ENCODE peak calls at places on chromosome 5, in four cellular contexts. One of them, this sample, is unnamed.

GRCh38 chr5:10524376-10525123 is 39.3 kb upstream of the ANKRD33B start:
- DNase-seq in EL: peak
- DNase-seq in anterior cingulate cortex: peak
- DNase-seq in NCI-H1694 treated with DMSO at 0.1 percent for 48 hours: no peak
- DNase-seq in this sample: peak

GRCh38 chr5:73485715-73486114 is 12.5 kb upstream of the BTF3 start:
- DNase-seq in EL: peak
- DNase-seq in anterior cingulate cortex: no peak
- DNase-seq in NCI-H1694 treated with DMSO at 0.1 percent for 48 hours: no peak
- DNase-seq in this sample: no peak

GRCh38 chr5:159184858-159185381 is 24.4 kb downstream of the RNF145 start:
- DNase-seq in EL: peak
- DNase-seq in anterior cingulate cortex: no peak
- DNase-seq in NCI-H1694 treated with DMSO at 0.1 percent for 48 hours: no peak
- DNase-seq in this sample: no peak

GRCh38 chr5:173735171-173735570 is 118.7 kb upstream of the BOD1 start:
- DNase-seq in EL: no peak
- DNase-seq in anterior cingulate cortex: no peak
- DNase-seq in NCI-H1694 treated with DMSO at 0.1 percent for 48 hours: no peak
- DNase-seq in this sample: no peak

GRCh38 chr5:40674661-40675235 is 5.0 kb upstream of the PTGER4 start:
- DNase-seq in EL: no peak
- DNase-seq in anterior cingulate cortex: no peak
- DNase-seq in NCI-H1694 treated with DMSO at 0.1 percent for 48 hours: no peak
- DNase-seq in this sample: no peak

GRCh38 chr5:1965860-1966396 is 83.2 kb upstream of the IRX4 start:
- DNase-seq in EL: no peak
- DNase-seq in anterior cingulate cortex: no peak
- DNase-seq in NCI-H1694 treated with DMSO at 0.1 percent for 48 hours: no peak
- DNase-seq in this sample: no peak

GRCh38 chr5:112762113-112762810 is 24.6 kb downstream of the APC start:
- DNase-seq in EL: peak
- DNase-seq in anterior cingulate cortex: no peak
- DNase-seq in NCI-H1694 treated with DMSO at 0.1 percent for 48 hours: no peak
- DNase-seq in this sample: no peak

GRCh38 chr5:42718591-42718990 is 38.0 kb upstream of the CCDC152 start:
- DNase-seq in EL: no peak
- DNase-seq in anterior cingulate cortex: no peak
- DNase-seq in NCI-H1694 treated with DMSO at 0.1 percent for 48 hours: no peak
- DNase-seq in this sample: no peak

GRCh38 chr5:141617128-141617527 is 1.7 kb downstream of the DIAPH1 start:
- DNase-seq in EL: no peak
- DNase-seq in anterior cingulate cortex: no peak
- DNase-seq in NCI-H1694 treated with DMSO at 0.1 percent for 48 hours: no peak
- DNase-seq in this sample: no peak

GRCh38 chr5:72467987-72468386 is 39.2 kb downstream of the ZNF366 start:
- DNase-seq in EL: peak
- DNase-seq in anterior cingulate cortex: no peak
- DNase-seq in NCI-H1694 treated with DMSO at 0.1 percent for 48 hours: no peak
- DNase-seq in this sample: no peak

GRCh38 chr5:171309526-171310333 is 682 bp downstream of the TLX3 start:
- DNase-seq in EL: no peak
- DNase-seq in anterior cingulate cortex: no peak
- DNase-seq in NCI-H1694 treated with DMSO at 0.1 percent for 48 hours: no peak
- DNase-seq in this sample: no peak

GRCh38 chr5:55650391-55650790 is 61.7 kb downstream of the SLC38A9 start:
- DNase-seq in EL: peak
- DNase-seq in anterior cingulate cortex: no peak
- DNase-seq in NCI-H1694 treated with DMSO at 0.1 percent for 48 hours: no peak
- DNase-seq in this sample: no peak

GRCh38 chr5:468401-468800 is 25.4 kb downstream of the EXOC3 start:
- DNase-seq in EL: no peak
- DNase-seq in anterior cingulate cortex: no peak
- DNase-seq in NCI-H1694 treated with DMSO at 0.1 percent for 48 hours: no peak
- DNase-seq in this sample: peak

GRCh38 chr5:144331361-144331760 is 160.7 kb downstream of the KCTD16 start:
- DNase-seq in EL: no peak
- DNase-seq in anterior cingulate cortex: no peak
- DNase-seq in NCI-H1694 treated with DMSO at 0.1 percent for 48 hours: no peak
- DNase-seq in this sample: no peak

GRCh38 chr5:1405539-1406530 is 39.4 kb downstream of the SLC6A3 start:
- DNase-seq in EL: no peak
- DNase-seq in anterior cingulate cortex: no peak
- DNase-seq in NCI-H1694 treated with DMSO at 0.1 percent for 48 hours: no peak
- DNase-seq in this sample: peak

GRCh38 chr5:147413266-147413665 is 96.6 kb downstream of the DPYSL3 start:
- DNase-seq in EL: no peak
- DNase-seq in anterior cingulate cortex: no peak
- DNase-seq in NCI-H1694 treated with DMSO at 0.1 percent for 48 hours: no peak
- DNase-seq in this sample: no peak

GRCh38 chr5:166324372-166324771 is 1967.1 kb upstream of the WWC1 start:
- DNase-seq in EL: no peak
- DNase-seq in anterior cingulate cortex: no peak
- DNase-seq in NCI-H1694 treated with DMSO at 0.1 percent for 48 hours: no peak
- DNase-seq in this sample: no peak

GRCh38 chr5:78467744-78468357 is 107.4 kb downstream of the SCAMP1 start:
- DNase-seq in EL: peak
- DNase-seq in anterior cingulate cortex: no peak
- DNase-seq in NCI-H1694 treated with DMSO at 0.1 percent for 48 hours: peak
- DNase-seq in this sample: no peak

GRCh38 chr5:57066921-57067914 is 106.6 kb upstream of the GPBP1 start:
- DNase-seq in EL: peak
- DNase-seq in anterior cingulate cortex: no peak
- DNase-seq in NCI-H1694 treated with DMSO at 0.1 percent for 48 hours: no peak
- DNase-seq in this sample: no peak

GRCh38 chr5:5373351-5374033 is 49.0 kb upstream of the ICE1 start:
- DNase-seq in EL: no peak
- DNase-seq in anterior cingulate cortex: no peak
- DNase-seq in NCI-H1694 treated with DMSO at 0.1 percent for 48 hours: no peak
- DNase-seq in this sample: no peak

GRCh38 chr5:122367445-122367844 is 55.4 kb downstream of the SNCAIP start:
- DNase-seq in EL: no peak
- DNase-seq in anterior cingulate cortex: no peak
- DNase-seq in NCI-H1694 treated with DMSO at 0.1 percent for 48 hours: no peak
- DNase-seq in this sample: no peak

GRCh38 chr5:36948041-36948440 is 71.5 kb downstream of the NIPBL start:
- DNase-seq in EL: peak
- DNase-seq in anterior cingulate cortex: no peak
- DNase-seq in NCI-H1694 treated with DMSO at 0.1 percent for 48 hours: no peak
- DNase-seq in this sample: no peak

GRCh38 chr5:395921-396714 is 46.9 kb upstream of the EXOC3 start:
- DNase-seq in EL: no peak
- DNase-seq in anterior cingulate cortex: no peak
- DNase-seq in NCI-H1694 treated with DMSO at 0.1 percent for 48 hours: no peak
- DNase-seq in this sample: peak

GRCh38 chr5:88658005-88658404 is 225.0 kb downstream of the MEF2C start:
- DNase-seq in EL: no peak
- DNase-seq in anterior cingulate cortex: no peak
- DNase-seq in NCI-H1694 treated with DMSO at 0.1 percent for 48 hours: no peak
- DNase-seq in this sample: no peak

GRCh38 chr5:16855475-16855874 is 80.6 kb downstream of the MYO10 start:
- DNase-seq in EL: no peak
- DNase-seq in anterior cingulate cortex: no peak
- DNase-seq in NCI-H1694 treated with DMSO at 0.1 percent for 48 hours: peak
- DNase-seq in this sample: no peak

GRCh38 chr5:33041586-33041985 is 330.5 kb downstream of the NPR3 start:
- DNase-seq in EL: no peak
- DNase-seq in anterior cingulate cortex: no peak
- DNase-seq in NCI-H1694 treated with DMSO at 0.1 percent for 48 hours: no peak
- DNase-seq in this sample: peak

GRCh38 chr5:132905938-132906337 is 32.5 kb downstream of the LEAP2 start:
- DNase-seq in EL: no peak
- DNase-seq in anterior cingulate cortex: no peak
- DNase-seq in NCI-H1694 treated with DMSO at 0.1 percent for 48 hours: no peak
- DNase-seq in this sample: no peak

GRCh38 chr5:159525117-159525516 is 194.8 kb upstream of the IL12B start:
- DNase-seq in EL: no peak
- DNase-seq in anterior cingulate cortex: no peak
- DNase-seq in NCI-H1694 treated with DMSO at 0.1 percent for 48 hours: peak
- DNase-seq in this sample: no peak

GRCh38 chr5:119328753-119329602 is 26.8 kb upstream of the TNFAIP8 start:
- DNase-seq in EL: peak
- DNase-seq in anterior cingulate cortex: no peak
- DNase-seq in NCI-H1694 treated with DMSO at 0.1 percent for 48 hours: no peak
- DNase-seq in this sample: no peak

GRCh38 chr5:91384671-91385430 is 1.7 kb upstream of the ARRDC3 start:
- DNase-seq in EL: peak
- DNase-seq in anterior cingulate cortex: no peak
- DNase-seq in NCI-H1694 treated with DMSO at 0.1 percent for 48 hours: peak
- DNase-seq in this sample: no peak